ENCODE peak calls at places on chromosome 5, in five cellular contexts. B, N, F, V and S are unnamed samples.

GRCh38 chr5:56281489-56282163 is 48.5 kb upstream of the ANKRD55 start:
- DNase-seq in B (no peak), N (no peak), F (no peak), V (no peak), S (peak; percentile 24)

GRCh38 chr5:56102885-56103284 is 108.1 kb upstream of the IL6ST start:
- DNase-seq in B (no peak), N (no peak), F (no peak), V (no peak), S (no peak)

GRCh38 chr5:123538670-123539459 is 26.9 kb downstream of the CSNK1G3 start:
- DNase-seq in B (no peak), N (no peak), F (no peak), V (no peak), S (peak; percentile 13)

GRCh38 chr5:166624573-166624972 is 1666.9 kb upstream of the WWC1 start:
- DNase-seq in B (no peak), N (no peak), F (no peak), V (no peak), S (no peak)

GRCh38 chr5:174596429-174596828 is 128.0 kb upstream of the MSX2 start:
- DNase-seq in B (no peak), N (no peak), F (no peak), V (no peak), S (peak; percentile 19)

GRCh38 chr5:9045946-9046345 is 499.9 kb downstream of the SEMA5A start:
- DNase-seq in B (no peak), N (no peak), F (no peak), V (no peak), S (no peak)

GRCh38 chr5:118006229-118006628 is 982.1 kb downstream of the DTWD2 start:
- DNase-seq in B (no peak), N (no peak), F (no peak), V (no peak), S (no peak)

GRCh38 chr5:149857499-149857898 is 87.1 kb downstream of the PDE6A start:
- DNase-seq in B (no peak), N (no peak), F (no peak), V (peak; percentile 80), S (no peak)

GRCh38 chr5:113038714-113039113 is 62.1 kb downstream of the DCP2 start:
- DNase-seq in B (no peak), N (no peak), F (no peak), V (no peak), S (peak; percentile 82)

GRCh38 chr5:52961238-52961637 is 27.9 kb upstream of the ITGA2 start:
- DNase-seq in B (no peak), N (no peak), F (no peak), V (no peak), S (no peak)

GRCh38 chr5:53211799-53212198 is 102.2 kb upstream of the MOCS2 start:
- DNase-seq in B (no peak), N (no peak), F (no peak), V (no peak), S (peak; percentile 95)

GRCh38 chr5:111953351-111954127 is 196.5 kb upstream of the NREP start:
- DNase-seq in B (no peak), N (no peak), F (no peak), V (no peak), S (peak; percentile 73)

GRCh38 chr5:77957931-77958476 is 181.9 kb upstream of the TBCA start:
- DNase-seq in B (peak; percentile 24), N (no peak), F (no peak), V (no peak), S (no peak)

GRCh38 chr5:149135536-149136201 is 5.6 kb upstream of the ABLIM3 start:
- DNase-seq in B (no peak), N (no peak), F (no peak), V (no peak), S (peak; percentile 94)

GRCh38 chr5:178435321-178436238 is 154.6 kb downstream of the COL23A1 start:
- DNase-seq in B (no peak), N (no peak), F (no peak), V (no peak), S (no peak)

GRCh38 chr5:10745133-10745532 is 15.9 kb downstream of the DAP start:
- DNase-seq in B (no peak), N (no peak), F (no peak), V (no peak), S (peak; percentile 24)

GRCh38 chr5:19923742-19924141 is 64.3 kb downstream of the CDH18 start:
- DNase-seq in B (no peak), N (no peak), F (no peak), V (no peak), S (no peak)

GRCh38 chr5:119070578-119070827 is 384 bp upstream of the DMXL1 start:
- DNase-seq in B (no peak), N (no peak), F (peak; percentile 72), V (no peak), S (no peak)

GRCh38 chr5:137693307-137693950 is 42.5 kb downstream of the KLHL3 start:
- DNase-seq in B (no peak), N (no peak), F (no peak), V (no peak), S (no peak)

GRCh38 chr5:57492632-57493031 is 10.0 kb upstream of the ACTBL2 start:
- DNase-seq in B (no peak), N (no peak), F (no peak), V (no peak), S (no peak)

GRCh38 chr5:136004436-136004835 is 24.4 kb upstream of the TGFBI start:
- DNase-seq in B (no peak), N (no peak), F (no peak), V (no peak), S (peak; percentile 94)

GRCh38 chr5:151199581-151200185 is 24.2 kb downstream of the CCDC69 start:
- DNase-seq in B (no peak), N (no peak), F (no peak), V (no peak), S (no peak)

GRCh38 chr5:34791761-34792244 is 47.2 kb upstream of the TTC23L start:
- DNase-seq in B (no peak), N (no peak), F (no peak), V (no peak), S (peak; percentile 24)

GRCh38 chr5:132008961-132009680 is 2.3 kb downstream of the ACSL6 start:
- DNase-seq in B (no peak), N (no peak), F (no peak), V (no peak), S (no peak)

GRCh38 chr5:146910239-146910638 is 31.7 kb upstream of the PPP2R2B start:
- DNase-seq in B (no peak), N (no peak), F (no peak), V (no peak), S (no peak)

GRCh38 chr5:36692791-36693763 is 86.7 kb downstream of the SLC1A3 start:
- DNase-seq in B (peak; percentile 68), N (peak; percentile 69), F (peak; percentile 50), V (peak; percentile 79), S (peak; percentile 80)

GRCh38 chr5:149855371-149855770 is 89.2 kb downstream of the PDE6A start:
- DNase-seq in B (no peak), N (no peak), F (no peak), V (no peak), S (no peak)

GRCh38 chr5:1748845-1749244 is 50.8 kb downstream of the MRPL36 start:
- DNase-seq in B (no peak), N (no peak), F (no peak), V (no peak), S (no peak)

GRCh38 chr5:3963662-3964061 is 368.0 kb downstream of the IRX1 start:
- DNase-seq in B (no peak), N (no peak), F (no peak), V (no peak), S (no peak)

GRCh38 chr5:21672911-21673310 is 1180.2 kb downstream of the CDH12 start:
- DNase-seq in B (no peak), N (no peak), F (no peak), V (no peak), S (peak; percentile 4)

GRCh38 chr5:37272564-37272963 is 23.4 kb upstream of the CPLANE1 start:
- DNase-seq in B (no peak), N (no peak), F (no peak), V (no peak), S (peak; percentile 66)

GRCh38 chr5:149271717-149272558 is at the start of gene AFAP1L1:
- DNase-seq in B (peak; percentile 19), N (no peak), F (no peak), V (peak; percentile 81), S (peak; percentile 69)